ENCODE peak calls at places on chromosomes 6 and 20, in nine cellular contexts. One of them, this sample, is unnamed.

GRCh38 chr6:139686308-139686707 is 311.9 kb upstream of the CITED2 start:
- DNase-seq in progenitor cell of endocrine pancreas: no peak
- DNase-seq in A673: no peak
- DNase-seq in heart right ventricle: no peak
- DNase-seq in iris pigment epithelial cell: peak
- DNase-seq in GM23338: no peak
- DNase-seq in CD4-positive, CD25-positive, alpha-beta regulatory T cell: no peak
- DNase-seq in OCI-LY7: no peak
- DNase-seq in stimulated activated CD8-positive, alpha-beta memory T cell treated with anti-CD3 and anti-CD28 coated beads, Interleukin-7, amount 100 ng/mL, for 1 hour: no peak
- DNase-seq in this sample: no peak

GRCh38 chr6:68654134-68654533 is 19.1 kb downstream of the ADGRB3 start:
- DNase-seq in progenitor cell of endocrine pancreas: no peak
- DNase-seq in A673: no peak
- DNase-seq in heart right ventricle: no peak
- DNase-seq in iris pigment epithelial cell: no peak
- DNase-seq in GM23338: no peak
- DNase-seq in CD4-positive, CD25-positive, alpha-beta regulatory T cell: no peak
- DNase-seq in OCI-LY7: no peak
- DNase-seq in stimulated activated CD8-positive, alpha-beta memory T cell treated with anti-CD3 and anti-CD28 coated beads, Interleukin-7, amount 100 ng/mL, for 1 hour: no peak
- DNase-seq in this sample: no peak

GRCh38 chr6:108961985-108962384 is 113.8 kb downstream of the ARMC2 start:
- DNase-seq in progenitor cell of endocrine pancreas: no peak
- DNase-seq in A673: no peak
- DNase-seq in heart right ventricle: no peak
- DNase-seq in iris pigment epithelial cell: peak
- DNase-seq in GM23338: no peak
- DNase-seq in CD4-positive, CD25-positive, alpha-beta regulatory T cell: no peak
- DNase-seq in OCI-LY7: no peak
- DNase-seq in stimulated activated CD8-positive, alpha-beta memory T cell treated with anti-CD3 and anti-CD28 coated beads, Interleukin-7, amount 100 ng/mL, for 1 hour: no peak
- DNase-seq in this sample: no peak

GRCh38 chr6:114304304-114304887 is 38.4 kb downstream of the HS3ST5 start:
- DNase-seq in progenitor cell of endocrine pancreas: no peak
- DNase-seq in A673: peak
- DNase-seq in heart right ventricle: no peak
- DNase-seq in iris pigment epithelial cell: peak
- DNase-seq in GM23338: peak
- DNase-seq in CD4-positive, CD25-positive, alpha-beta regulatory T cell: no peak
- DNase-seq in OCI-LY7: peak
- DNase-seq in stimulated activated CD8-positive, alpha-beta memory T cell treated with anti-CD3 and anti-CD28 coated beads, Interleukin-7, amount 100 ng/mL, for 1 hour: no peak
- DNase-seq in this sample: peak

GRCh38 chr20:21713901-21714296 is 8.4 kb downstream of the PAX1 start:
- DNase-seq in progenitor cell of endocrine pancreas: no peak
- DNase-seq in A673: no peak
- DNase-seq in heart right ventricle: no peak
- DNase-seq in iris pigment epithelial cell: peak
- DNase-seq in GM23338: peak
- DNase-seq in CD4-positive, CD25-positive, alpha-beta regulatory T cell: no peak
- DNase-seq in OCI-LY7: no peak
- DNase-seq in stimulated activated CD8-positive, alpha-beta memory T cell treated with anti-CD3 and anti-CD28 coated beads, Interleukin-7, amount 100 ng/mL, for 1 hour: no peak
- DNase-seq in this sample: no peak

GRCh38 chr20:4406627-4407026 is 315.1 kb upstream of the PRND start:
- DNase-seq in progenitor cell of endocrine pancreas: no peak
- DNase-seq in A673: peak
- DNase-seq in heart right ventricle: no peak
- DNase-seq in iris pigment epithelial cell: peak
- DNase-seq in GM23338: no peak
- DNase-seq in CD4-positive, CD25-positive, alpha-beta regulatory T cell: no peak
- DNase-seq in OCI-LY7: no peak
- DNase-seq in stimulated activated CD8-positive, alpha-beta memory T cell treated with anti-CD3 and anti-CD28 coated beads, Interleukin-7, amount 100 ng/mL, for 1 hour: no peak
- DNase-seq in this sample: no peak

GRCh38 chr6:152225231-152225934 is 411.8 kb downstream of the SYNE1 start:
- DNase-seq in progenitor cell of endocrine pancreas: no peak
- DNase-seq in A673: no peak
- DNase-seq in heart right ventricle: no peak
- DNase-seq in iris pigment epithelial cell: peak
- DNase-seq in GM23338: no peak
- DNase-seq in CD4-positive, CD25-positive, alpha-beta regulatory T cell: no peak
- DNase-seq in OCI-LY7: no peak
- DNase-seq in stimulated activated CD8-positive, alpha-beta memory T cell treated with anti-CD3 and anti-CD28 coated beads, Interleukin-7, amount 100 ng/mL, for 1 hour: no peak
- DNase-seq in this sample: no peak

GRCh38 chr6:80466981-80467380 is 360.5 kb downstream of the BCKDHB start:
- DNase-seq in progenitor cell of endocrine pancreas: no peak
- DNase-seq in A673: no peak
- DNase-seq in heart right ventricle: no peak
- DNase-seq in iris pigment epithelial cell: no peak
- DNase-seq in GM23338: no peak
- DNase-seq in CD4-positive, CD25-positive, alpha-beta regulatory T cell: no peak
- DNase-seq in OCI-LY7: no peak
- DNase-seq in stimulated activated CD8-positive, alpha-beta memory T cell treated with anti-CD3 and anti-CD28 coated beads, Interleukin-7, amount 100 ng/mL, for 1 hour: no peak
- DNase-seq in this sample: no peak

GRCh38 chr6:147204843-147205311 is 660 bp downstream of the STXBP5 start:
- DNase-seq in progenitor cell of endocrine pancreas: no peak
- DNase-seq in A673: no peak
- DNase-seq in heart right ventricle: no peak
- DNase-seq in iris pigment epithelial cell: no peak
- DNase-seq in GM23338: no peak
- DNase-seq in CD4-positive, CD25-positive, alpha-beta regulatory T cell: no peak
- DNase-seq in OCI-LY7: no peak
- DNase-seq in stimulated activated CD8-positive, alpha-beta memory T cell treated with anti-CD3 and anti-CD28 coated beads, Interleukin-7, amount 100 ng/mL, for 1 hour: no peak
- DNase-seq in this sample: no peak

GRCh38 chr20:59498291-59498690 is 106.0 kb upstream of the PHACTR3 start:
- DNase-seq in progenitor cell of endocrine pancreas: no peak
- DNase-seq in A673: no peak
- DNase-seq in heart right ventricle: no peak
- DNase-seq in iris pigment epithelial cell: no peak
- DNase-seq in GM23338: no peak
- DNase-seq in CD4-positive, CD25-positive, alpha-beta regulatory T cell: no peak
- DNase-seq in OCI-LY7: no peak
- DNase-seq in stimulated activated CD8-positive, alpha-beta memory T cell treated with anti-CD3 and anti-CD28 coated beads, Interleukin-7, amount 100 ng/mL, for 1 hour: no peak
- DNase-seq in this sample: no peak

GRCh38 chr6:45880139-45880538 is 135.5 kb downstream of the CLIC5 start:
- DNase-seq in progenitor cell of endocrine pancreas: peak
- DNase-seq in A673: no peak
- DNase-seq in heart right ventricle: no peak
- DNase-seq in iris pigment epithelial cell: no peak
- DNase-seq in GM23338: no peak
- DNase-seq in CD4-positive, CD25-positive, alpha-beta regulatory T cell: no peak
- DNase-seq in OCI-LY7: no peak
- DNase-seq in stimulated activated CD8-positive, alpha-beta memory T cell treated with anti-CD3 and anti-CD28 coated beads, Interleukin-7, amount 100 ng/mL, for 1 hour: no peak
- DNase-seq in this sample: no peak

GRCh38 chr6:144379356-144379755 is 94.2 kb downstream of the UTRN start:
- DNase-seq in progenitor cell of endocrine pancreas: no peak
- DNase-seq in A673: peak
- DNase-seq in heart right ventricle: no peak
- DNase-seq in iris pigment epithelial cell: peak
- DNase-seq in GM23338: no peak
- DNase-seq in CD4-positive, CD25-positive, alpha-beta regulatory T cell: no peak
- DNase-seq in OCI-LY7: no peak
- DNase-seq in stimulated activated CD8-positive, alpha-beta memory T cell treated with anti-CD3 and anti-CD28 coated beads, Interleukin-7, amount 100 ng/mL, for 1 hour: no peak
- DNase-seq in this sample: peak

GRCh38 chr6:71289039-71289801 is 609 bp downstream of the OGFRL1 start:
- DNase-seq in progenitor cell of endocrine pancreas: peak
- DNase-seq in A673: peak
- DNase-seq in heart right ventricle: peak
- DNase-seq in iris pigment epithelial cell: peak
- DNase-seq in GM23338: peak
- DNase-seq in CD4-positive, CD25-positive, alpha-beta regulatory T cell: peak
- DNase-seq in OCI-LY7: peak
- DNase-seq in stimulated activated CD8-positive, alpha-beta memory T cell treated with anti-CD3 and anti-CD28 coated beads, Interleukin-7, amount 100 ng/mL, for 1 hour: no peak
- DNase-seq in this sample: peak

This sample was measured in Kasumi-1.